ENCODE peak calls at places on chromosomes 13 and 19, in seven cellular contexts. R is lower lobe of right lung, G is fibroblast of lung, Q is ascending aorta, P is suprapubic skin, Z is AG04450, E is psoas muscle. A is an unnamed sample.
A peak's percentile ranks its signal among the peaks of the same experiment; 100 is the strongest.

GRCh38 chr13:39317284-39317683 is 279.0 kb downstream of the NHLRC3 start:
- DNase-seq in P (no peak), G (peak; percentile 88), R (no peak), Z (peak; percentile 7), E (peak; percentile 47), Q (peak; percentile 72), A (no peak)

GRCh38 chr19:46426506-46427162 is 2.1 kb downstream of the PNMA8C start:
- DNase-seq in P (no peak), R (peak; percentile 76), G (peak; percentile 84), E (peak; percentile 73), Q (peak; percentile 81), Z (peak; percentile 61), A (peak; percentile 50)

GRCh38 chr13:71621152-71622124 is 245.6 kb downstream of the DACH1 start:
- DNase-seq in G (no peak), Q (no peak), Z (no peak), R (no peak), P (no peak), E (no peak), A (no peak)

GRCh38 chr13:75489502-75490263 is 7.7 kb upstream of the TBC1D4 start:
- DNase-seq in R (peak; percentile 72), G (peak; percentile 66), Q (no peak), P (no peak), E (no peak), Z (peak; percentile 15), A (peak; percentile 13)

GRCh38 chr13:22505489-22505888 is 675.3 kb upstream of the SGCG start:
- DNase-seq in G (peak; percentile 87), R (no peak), Q (no peak), E (no peak), P (no peak), Z (no peak), A (no peak)

GRCh38 chr13:93867481-93867880 is 612.0 kb downstream of the DCT start:
- DNase-seq in P (no peak), R (no peak), G (peak; percentile 76), Z (peak; percentile 81), Q (no peak), E (no peak), A (no peak)

GRCh38 chr19:46732966-46733692 is 12.7 kb upstream of the FKRP start:
- DNase-seq in P (no peak), G (peak; percentile 60), Q (no peak), E (no peak), R (peak; percentile 79), Z (no peak), A (no peak)

GRCh38 chr13:102402292-102402691 is 444 bp upstream of the FGF14 start:
- DNase-seq in Z (no peak), Q (peak; percentile 65), R (no peak), E (peak; percentile 25), P (no peak), G (peak; percentile 70), A (no peak)

GRCh38 chr19:30256510-30256850 is 115.7 kb upstream of the ZNF536 start:
- DNase-seq in Q (no peak), Z (no peak), R (no peak), G (no peak), E (no peak), P (no peak), A (no peak)
- H3K27ac ChIP-seq in Q (no peak overlapping the region), Z (no peak overlapping the region), R (no peak overlapping the region), G (no peak overlapping the region), E (no peak overlapping the region), P (no peak overlapping the region), A (no peak overlapping the region)

GRCh38 chr19:18476507-18477041 is 38.6 kb upstream of the ISYNA1 start:
- DNase-seq in E (no peak), G (no peak), R (no peak), P (no peak), Q (no peak), Z (no peak), A (no peak)
- H3K27ac ChIP-seq in E (peak overlapping the region; percentile 91), G (no peak overlapping the region), R (no peak overlapping the region), P (no peak overlapping the region), Q (no peak overlapping the region), Z (no peak overlapping the region), A (peak overlapping the region; percentile 85)

DNA sequence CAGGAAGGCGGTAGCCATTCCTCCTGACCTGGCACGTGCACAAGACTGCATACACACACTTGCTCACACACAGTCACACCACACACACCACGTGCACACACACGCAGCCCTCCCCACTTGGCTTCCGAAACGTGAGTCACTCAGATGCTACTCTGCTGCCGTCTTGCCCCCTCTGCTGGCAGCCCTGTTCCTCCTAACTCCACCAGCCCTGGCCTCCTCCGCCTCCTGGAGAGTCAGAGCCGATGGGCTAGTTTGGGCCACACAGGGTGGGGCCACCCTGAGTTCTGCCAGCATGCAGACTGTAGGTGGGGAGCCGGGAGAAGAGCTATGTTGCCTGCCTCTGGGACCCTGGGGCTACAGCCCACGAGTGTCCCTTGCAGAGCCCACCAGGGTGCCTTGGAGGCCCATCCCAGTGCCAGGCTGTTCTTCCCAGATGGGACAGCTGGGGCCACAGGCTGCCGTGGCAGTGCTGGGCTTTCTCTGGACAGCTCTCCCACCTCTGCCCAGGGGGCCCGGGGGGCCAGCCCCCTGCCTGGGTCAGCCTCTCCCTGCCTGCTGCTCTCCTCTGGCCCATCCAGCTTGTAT is 12.1 kb downstream of the PIN1 start:
- DNase-seq in Q (peak; percentile 82), E (peak; percentile 71), G (peak; percentile 95), R (no peak), P (no peak), Z (peak; percentile 90), A (peak; percentile 80)
- H3K27ac ChIP-seq in Q (no peak overlapping the region), E (no peak overlapping the region), G (peak overlapping the region; percentile 77), R (no peak overlapping the region), P (no peak overlapping the region), Z (peak overlapping the region; percentile 82), A (peak overlapping the region; percentile 62)

GRCh38 chr19:32627714-32628253 is 46.8 kb downstream of the PDCD5 start:
- DNase-seq in R (no peak), P (no peak), Q (no peak), Z (no peak), G (no peak), E (no peak), A (no peak)
- H3K27ac ChIP-seq in R (no peak overlapping the region), P (no peak overlapping the region), Q (no peak overlapping the region), Z (no peak overlapping the region), G (no peak overlapping the region), E (no peak overlapping the region), A (no peak overlapping the region)

GRCh38 chr13:20159646-20160345 is 1.1 kb downstream of the GJA3 start:
- DNase-seq in P (no peak), E (no peak), R (no peak), Z (no peak), Q (no peak), G (peak; percentile 38), A (no peak)
- H3K27ac ChIP-seq in P (no peak overlapping the region), E (no peak overlapping the region), R (no peak overlapping the region), Z (no peak overlapping the region), Q (no peak overlapping the region), G (no peak overlapping the region), A (no peak overlapping the region)

GRCh38 chr19:38838986-38839761 is 7.6 kb upstream of the ECH1 start:
- DNase-seq in E (no peak), Z (no peak), P (no peak), G (no peak), R (no peak), Q (no peak), A (no peak)

GRCh38 chr19:38839816-38840582 is 8.4 kb upstream of the ECH1 start:
- DNase-seq in E (no peak), Q (no peak), R (no peak), Z (no peak), P (no peak), G (no peak), A (no peak)

GRCh38 chr19:38837304-38837626 is 5.7 kb upstream of the ECH1 start:
- DNase-seq in Q (no peak), R (no peak), Z (no peak), E (no peak), P (no peak), G (no peak), A (no peak)

GRCh38 chr19:38837656-38838121 is 6.1 kb upstream of the ECH1 start:
- DNase-seq in R (no peak), P (no peak), Z (no peak), E (no peak), Q (no peak), G (no peak), A (peak; percentile 51)

DNA sequence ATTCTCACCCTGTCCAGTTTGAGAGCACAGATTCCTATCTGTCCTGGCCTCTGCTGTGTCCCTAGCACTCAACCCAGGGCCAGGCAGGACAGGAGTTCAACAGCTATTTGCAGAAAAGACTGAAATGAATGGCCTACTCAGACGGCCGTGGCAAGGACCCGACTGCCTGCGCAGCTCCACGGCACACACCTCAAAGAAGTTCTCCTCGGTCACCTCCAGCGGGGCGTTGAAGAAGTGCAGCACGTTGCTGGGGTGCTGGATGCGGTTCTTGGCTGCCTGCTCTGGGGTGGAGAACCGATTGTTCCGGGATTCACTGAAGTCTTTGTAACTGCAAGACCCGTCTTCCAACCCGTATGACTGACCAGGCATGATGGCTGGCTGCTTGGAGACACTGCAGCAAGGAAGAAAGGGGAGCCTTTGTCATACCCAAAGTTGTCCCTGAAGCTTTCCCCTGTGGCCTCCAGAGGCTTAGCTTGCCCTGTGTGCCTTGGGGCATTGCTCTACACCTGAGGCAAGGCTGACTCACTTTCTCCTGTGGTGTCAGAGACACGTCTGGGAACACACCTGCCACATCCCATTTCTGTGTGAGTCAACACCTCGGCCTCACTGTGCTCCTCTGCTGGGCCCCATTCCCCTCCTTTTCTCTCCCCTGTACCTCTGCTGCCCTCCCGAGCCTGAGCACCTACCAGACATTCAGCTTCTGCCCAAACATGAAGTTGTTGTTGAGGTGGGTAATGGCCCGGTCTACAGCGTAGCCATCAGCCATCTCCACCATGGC is 6.8 kb upstream of the ECH1 start:
- DNase-seq in Q (no peak), Z (no peak), E (no peak), P (no peak), R (no peak), G (no peak), A (peak; percentile 88)
- H3K27ac ChIP-seq in Q (peak overlapping the region; percentile 25), Z (peak overlapping the region; percentile 21), E (peak overlapping the region; percentile 99), P (peak overlapping the region; percentile 88), R (peak overlapping the region; percentile 24), G (no peak overlapping the region), A (peak overlapping the region; percentile 91)

DNA sequence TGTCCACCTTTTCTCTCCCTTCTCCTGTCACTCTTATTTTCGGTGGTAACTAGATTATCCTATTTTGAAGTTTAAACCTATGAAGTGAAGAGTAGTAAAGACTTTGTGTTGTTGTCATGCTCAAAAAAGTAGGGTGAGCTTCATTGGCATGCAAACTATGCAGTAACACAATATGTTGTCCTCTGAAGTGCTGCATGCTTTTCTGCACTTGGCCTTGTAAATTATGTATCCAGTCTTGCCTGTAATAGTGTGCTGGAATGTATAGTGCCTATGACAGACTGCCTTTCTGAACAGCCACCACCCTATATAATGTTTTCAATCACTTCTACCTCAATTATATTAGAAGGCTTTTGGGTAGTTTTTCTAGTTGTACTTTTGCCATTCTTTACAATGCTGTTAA is 1198.2 kb upstream of the PCDH20 start:
- DNase-seq in Q (no peak), G (no peak), E (no peak), P (no peak), Z (no peak), R (no peak), A (no peak)
- H3K27ac ChIP-seq in Q (no peak overlapping the region), G (no peak overlapping the region), E (no peak overlapping the region), P (no peak overlapping the region), Z (no peak overlapping the region), R (no peak overlapping the region), A (no peak overlapping the region)